ENCODE peak calls at places on chromosome 9, in nine cellular contexts. D is heart right ventricle; C is upper lobe of right lung; J is lower lobe of right lung; O is ovary; I is cardiac muscle cell; K is AG09309; L is CD8-positive, alpha-beta T cell; X is A549. Y is an unnamed sample.

GRCh38 chr9:974993-975739 is 1.3 kb upstream of the DMRT3 start:
- DNase-seq in D (no peak), C (no peak), J (no peak), O (no peak), I (no peak), K (no peak), L (no peak), X (no peak), Y (no peak)

GRCh38 chr9:114803886-114804285 is 2.0 kb downstream of the TNFSF15 start:
- DNase-seq in D (no peak), C (no peak), J (no peak), O (no peak), I (peak; percentile 36), K (peak; percentile 7), L (no peak), X (no peak), Y (peak; percentile 36)

GRCh38 chr9:136225366-136225747 is 20.3 kb downstream of the QSOX2 start:
- DNase-seq in D (no peak), C (no peak), J (no peak), O (no peak), I (no peak), K (no peak), L (no peak), X (no peak), Y (no peak)

GRCh38 chr9:127904518-127904887 is 5.1 kb upstream of the ST6GALNAC6 start:
- DNase-seq in D (no peak), C (peak; percentile 88), J (peak; percentile 89), O (peak; percentile 81), I (peak; percentile 49), K (no peak), L (no peak), X (no peak), Y (no peak)

GRCh38 chr9:33737811-33738606 is 57.4 kb upstream of the PRSS3 start:
- DNase-seq in D (no peak), C (no peak), J (no peak), O (no peak), I (peak; percentile 76), K (peak; percentile 18), L (no peak), X (peak; percentile 47), Y (peak; percentile 79)

GRCh38 chr9:74322661-74323314 is 174.3 kb upstream of the RORB start:
- DNase-seq in D (no peak), C (no peak), J (no peak), O (no peak), I (no peak), K (no peak), L (no peak), X (no peak), Y (no peak)

GRCh38 chr9:96513622-96514021 is 63.7 kb downstream of the HABP4 start:
- DNase-seq in D (no peak), C (no peak), J (no peak), O (no peak), I (peak; percentile 32), K (no peak), L (no peak), X (no peak), Y (no peak)

GRCh38 chr9:83154087-83154736 is 91.3 kb upstream of the RASEF start:
- DNase-seq in D (no peak), C (no peak), J (no peak), O (no peak), I (peak; percentile 3), K (no peak), L (no peak), X (no peak), Y (peak; percentile 4)

GRCh38 chr9:849431-849830 is 7.9 kb downstream of the DMRT1 start:
- DNase-seq in D (no peak), C (no peak), J (no peak), O (no peak), I (no peak), K (no peak), L (no peak), X (no peak), Y (no peak)

GRCh38 chr9:110942522-110942921 is 95.7 kb downstream of the LPAR1 start:
- DNase-seq in D (no peak), C (no peak), J (no peak), O (no peak), I (peak; percentile 73), K (no peak), L (no peak), X (no peak), Y (peak; percentile 69)

GRCh38 chr9:114116061-114116747 is 17.1 kb upstream of the KIF12 start:
- DNase-seq in D (peak; percentile 33), C (peak; percentile 58), J (no peak), O (no peak), I (no peak), K (no peak), L (no peak), X (no peak), Y (no peak)

GRCh38 chr9:120619751-120620655 is 40.0 kb upstream of the CDK5RAP2 start:
- DNase-seq in D (no peak), C (no peak), J (no peak), O (peak; percentile 33), I (peak; percentile 81), K (peak; percentile 23), L (peak; percentile 48), X (peak; percentile 76), Y (peak; percentile 81)

GRCh38 chr9:81321551-81321950 is 367.8 kb downstream of the TLE1 start:
- DNase-seq in D (no peak), C (no peak), J (no peak), O (no peak), I (no peak), K (no peak), L (no peak), X (no peak), Y (no peak)

GRCh38 chr9:80185112-80185738 is 613.5 kb downstream of the TLE4 start:
- DNase-seq in D (no peak), C (no peak), J (no peak), O (no peak), I (no peak), K (no peak), L (no peak), X (no peak), Y (no peak)

DNA sequence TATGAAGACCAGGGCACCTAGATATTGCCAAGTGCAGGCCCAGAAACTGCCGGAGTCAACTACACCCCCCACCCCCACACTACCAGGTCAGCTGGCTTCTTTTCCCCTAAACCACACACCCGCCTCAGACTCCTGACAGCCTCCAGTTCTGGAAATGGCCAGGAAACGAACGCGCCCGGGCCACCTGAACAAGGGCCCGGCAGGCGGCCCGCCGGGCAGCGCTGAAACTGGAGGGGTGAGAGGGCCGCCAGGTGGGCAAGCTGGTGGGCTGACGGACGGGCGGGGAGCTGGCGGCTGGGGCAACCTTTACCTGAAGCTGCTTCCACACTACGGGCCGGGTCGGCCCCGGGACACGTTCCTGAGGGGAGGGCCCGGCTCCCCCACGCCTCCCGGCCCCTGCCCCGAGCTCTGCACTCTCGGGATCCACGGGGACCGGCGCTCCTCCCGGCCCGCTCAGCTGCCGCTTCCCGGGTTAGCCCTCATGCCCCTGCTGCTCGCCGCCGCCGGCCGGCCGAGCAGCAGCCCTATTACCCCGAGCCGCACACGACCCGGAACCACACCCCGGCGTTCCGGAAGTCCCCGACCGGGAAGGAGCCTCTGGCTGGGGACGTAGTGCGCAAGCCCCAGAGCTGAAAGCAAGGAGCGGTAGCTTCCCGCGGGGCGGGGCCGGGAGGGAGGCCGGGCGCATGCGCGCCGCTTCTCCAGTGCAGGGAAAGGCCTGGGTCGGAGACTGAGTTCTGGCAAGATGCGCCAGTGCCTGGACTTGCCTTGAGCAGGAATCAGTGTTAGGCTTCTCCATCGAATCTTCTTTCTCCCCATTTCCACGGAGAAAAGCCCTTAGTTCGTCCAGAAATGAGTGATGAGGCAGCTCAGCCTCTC is at the start of gene MAPKAP1:
- DNase-seq in D (peak; percentile 99), C (peak; percentile 99), J (peak; percentile 99), O (peak; percentile 98), I (peak; percentile 98), K (peak; percentile 77), L (peak; percentile 87), X (peak; percentile 93), Y (peak; percentile 96)
- TF ChIP-seq CTCF in D (no peak), C (no peak), J (no peak), O (no peak), I (no peak), K (no peak), L (no peak), X (no peak), Y (no peak)

GRCh38 chr9:135212961-135213360 is 125.5 kb downstream of the OLFM1 start:
- DNase-seq in D (peak; percentile 8), C (peak; percentile 53), J (peak; percentile 22), O (no peak), I (no peak), K (no peak), L (no peak), X (no peak), Y (no peak)

GRCh38 chr9:135215571-135216161 is 128.2 kb downstream of the OLFM1 start:
- DNase-seq in D (peak; percentile 61), C (peak; percentile 71), J (peak; percentile 61), O (peak; percentile 60), I (peak; percentile 76), K (no peak), L (no peak), X (no peak), Y (peak; percentile 43)

GRCh38 chr9:135214706-135215105 is 127.2 kb downstream of the OLFM1 start:
- DNase-seq in D (peak; percentile 3), C (peak; percentile 44), J (peak; percentile 19), O (no peak), I (no peak), K (no peak), L (no peak), X (no peak), Y (no peak)

GRCh38 chr9:135213566-135213965 is 126.1 kb downstream of the OLFM1 start:
- DNase-seq in D (peak; percentile 3), C (peak; percentile 25), J (peak; percentile 3), O (no peak), I (no peak), K (no peak), L (no peak), X (no peak), Y (no peak)

GRCh38 chr9:135214054-135214640 is 126.7 kb downstream of the OLFM1 start:
- DNase-seq in D (peak; percentile 9), C (peak; percentile 41), J (peak; percentile 28), O (no peak), I (no peak), K (no peak), L (no peak), X (no peak), Y (no peak)
- H3K4me3 ChIP-seq in D (no peak overlapping the region), C (no peak overlapping the region), J (no peak overlapping the region), O (no peak overlapping the region), I (no peak overlapping the region), K (no peak overlapping the region), L (no peak overlapping the region), X (no peak overlapping the region), Y (no peak overlapping the region)

GRCh38 chr9:130772185-130772584 is 62.9 kb upstream of the ABL1 start:
- DNase-seq in D (no peak), C (no peak), J (no peak), O (no peak), I (no peak), K (no peak), L (no peak), X (no peak), Y (no peak)
- TF ChIP-seq CTCF in D (no peak), C (no peak), J (no peak), O (no peak), I (no peak), K (no peak), L (no peak), X (no peak), Y (no peak)

DNA sequence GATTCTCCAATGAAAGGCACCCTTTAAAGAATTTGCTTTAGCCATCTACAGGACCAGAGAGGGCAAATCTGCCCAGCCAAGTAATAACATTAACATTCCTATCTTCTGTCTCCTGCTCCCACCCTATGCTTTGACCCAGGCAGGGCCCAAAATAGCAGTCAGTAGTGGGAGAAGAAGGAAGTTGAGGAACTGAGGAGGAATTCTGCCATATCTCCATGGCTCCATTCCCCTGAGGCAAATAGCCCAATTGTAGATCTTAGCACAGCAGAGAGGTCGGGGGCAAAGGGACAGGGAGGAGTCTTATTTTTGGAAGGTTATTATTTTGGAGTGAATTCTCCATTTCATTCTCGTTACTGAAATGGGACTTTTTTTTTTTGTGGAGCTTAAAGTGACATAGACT is 111.1 kb upstream of the IFNK start:
- DNase-seq in D (no peak), C (no peak), J (no peak), O (no peak), I (no peak), K (no peak), L (no peak), X (no peak), Y (no peak)
- H3K4me3 ChIP-seq in D (peak overlapping the region; percentile 42), C (peak overlapping the region; percentile 28), J (peak overlapping the region; percentile 27), O (no peak overlapping the region), I (no peak overlapping the region), K (no peak overlapping the region), L (no peak overlapping the region), X (no peak overlapping the region), Y (no peak overlapping the region)

Y was measured in cardiac fibroblast.